ENCODE peak calls at places on chromosomes 4 and X, in four cellular contexts. N is uterus, T is AG10803, A is fibroblast of lung. Z is an unnamed sample.

GRCh38 chr4:82223715-82224114 is 150.1 kb downstream of the HNRNPD start:
- DNase-seq in T (no peak), A (no peak), N (no peak), Z (no peak)

GRCh38 chr4:74087481-74087880 is 11.5 kb downstream of the CXCL2 start:
- DNase-seq in A (no peak), N (no peak), T (no peak), Z (no peak)

GRCh38 chrX:71199252-71199651 is 23.8 kb upstream of the GJB1 start:
- DNase-seq in T (no peak), N (no peak), A (no peak), Z (no peak)

GRCh38 chrX:80879143-80879542 is 69.5 kb upstream of the BRWD3 start:
- DNase-seq in T (no peak), A (no peak), N (no peak), Z (no peak)

GRCh38 chr4:84894621-84895020 is 71.9 kb downstream of the WDFY3 start:
- DNase-seq in T (no peak), N (no peak), A (no peak), Z (no peak)

GRCh38 chrX:38138157-38138556 is 82.5 kb downstream of the SRPX start:
- DNase-seq in N (no peak), T (no peak), A (no peak), Z (no peak)

GRCh38 chrX:153981771-153982533 is 9.4 kb downstream of the TMEM187 start:
- DNase-seq in N (peak), A (no peak), T (no peak), Z (no peak)

GRCh38 chrX:152912121-152912520 is 14.3 kb downstream of the ZNF185 start:
- DNase-seq in T (no peak), N (no peak), A (no peak), Z (no peak)

GRCh38 chr4:98027827-98028226 is 115.4 kb downstream of the STPG2 start:
- DNase-seq in T (no peak), N (no peak), A (peak), Z (no peak)

GRCh38 chrX:82764521-82764920 is 743.6 kb upstream of the POU3F4 start:
- DNase-seq in N (no peak), T (no peak), A (no peak), Z (no peak)

GRCh38 chr4:83658806-83659205 is 122.9 kb downstream of the GPAT3 start:
- DNase-seq in T (no peak), N (no peak), A (no peak), Z (no peak)

GRCh38 chr4:74615411-74615810 is 170.5 kb downstream of the AREG start:
- DNase-seq in T (no peak), A (no peak), N (no peak), Z (no peak)

GRCh38 chr4:175066923-175067627 is 148.9 kb downstream of the ADAM29 start:
- DNase-seq in A (no peak), N (no peak), T (no peak), Z (no peak)

GRCh38 chr4:52251864-52252263 is 200.8 kb downstream of the SPATA18 start:
- DNase-seq in T (peak), N (no peak), A (no peak), Z (no peak)

GRCh38 chrX:5086388-5086787 is 1142.3 kb downstream of the NLGN4X start:
- DNase-seq in T (no peak), N (no peak), A (peak), Z (no peak)

GRCh38 chr4:153655928-153656327 is 28.2 kb upstream of the TLR2 start:
- DNase-seq in N (no peak), T (peak), A (peak), Z (peak)

GRCh38 chr4:38949416-38950051 is 81.9 kb downstream of the FAM114A1 start:
- DNase-seq in N (no peak), A (peak), T (peak), Z (peak)

DNA sequence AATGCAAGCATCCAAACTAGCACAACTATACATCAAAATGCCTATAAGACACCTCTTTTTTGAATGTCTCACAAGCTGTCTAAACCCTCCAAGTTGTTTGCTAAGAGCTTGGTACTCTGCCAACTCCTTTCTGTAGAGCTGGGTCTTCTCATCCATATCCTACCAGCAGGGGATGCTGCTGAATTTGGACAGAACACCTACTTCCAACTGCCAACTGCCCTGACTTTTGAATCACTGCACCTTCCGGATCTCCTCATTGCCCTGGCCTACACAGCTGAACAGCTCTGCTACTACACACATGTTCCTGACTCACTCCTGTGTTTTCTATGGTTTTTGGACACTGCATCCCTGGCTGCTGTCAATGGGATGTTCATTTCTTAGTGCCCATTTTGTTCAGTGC is 18.7 kb downstream of the FAM184B start:
- DNase-seq in N (no peak), A (peak), T (peak), Z (peak)
- TF ChIP-seq CTCF in N (no peak), A (peak), T (peak), Z (peak)

DNA sequence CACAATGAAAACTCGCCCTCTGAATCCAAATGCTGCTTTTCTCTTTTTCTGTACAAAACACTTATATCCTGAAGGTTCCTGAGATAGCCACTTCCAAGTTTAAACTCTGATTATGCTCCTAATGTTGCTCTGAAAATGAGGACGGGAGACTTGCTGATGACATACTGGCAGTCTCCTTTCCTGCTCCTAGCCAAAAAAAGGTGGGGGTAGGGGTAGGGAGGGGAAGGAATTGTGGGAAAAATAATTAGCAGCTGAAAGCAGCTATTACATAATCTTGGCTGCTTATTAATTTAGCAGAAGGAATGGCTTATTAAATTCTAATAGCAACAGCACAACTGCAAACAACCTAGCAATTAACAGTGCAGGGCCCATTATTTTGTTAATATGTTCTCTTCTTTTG is 2.0 kb upstream of the AP1S2 start:
- DNase-seq in T (no peak), N (no peak), A (no peak), Z (no peak)
- H3K4me3 ChIP-seq in T (no peak), N (no peak), A (no peak), Z (no peak)

DNA sequence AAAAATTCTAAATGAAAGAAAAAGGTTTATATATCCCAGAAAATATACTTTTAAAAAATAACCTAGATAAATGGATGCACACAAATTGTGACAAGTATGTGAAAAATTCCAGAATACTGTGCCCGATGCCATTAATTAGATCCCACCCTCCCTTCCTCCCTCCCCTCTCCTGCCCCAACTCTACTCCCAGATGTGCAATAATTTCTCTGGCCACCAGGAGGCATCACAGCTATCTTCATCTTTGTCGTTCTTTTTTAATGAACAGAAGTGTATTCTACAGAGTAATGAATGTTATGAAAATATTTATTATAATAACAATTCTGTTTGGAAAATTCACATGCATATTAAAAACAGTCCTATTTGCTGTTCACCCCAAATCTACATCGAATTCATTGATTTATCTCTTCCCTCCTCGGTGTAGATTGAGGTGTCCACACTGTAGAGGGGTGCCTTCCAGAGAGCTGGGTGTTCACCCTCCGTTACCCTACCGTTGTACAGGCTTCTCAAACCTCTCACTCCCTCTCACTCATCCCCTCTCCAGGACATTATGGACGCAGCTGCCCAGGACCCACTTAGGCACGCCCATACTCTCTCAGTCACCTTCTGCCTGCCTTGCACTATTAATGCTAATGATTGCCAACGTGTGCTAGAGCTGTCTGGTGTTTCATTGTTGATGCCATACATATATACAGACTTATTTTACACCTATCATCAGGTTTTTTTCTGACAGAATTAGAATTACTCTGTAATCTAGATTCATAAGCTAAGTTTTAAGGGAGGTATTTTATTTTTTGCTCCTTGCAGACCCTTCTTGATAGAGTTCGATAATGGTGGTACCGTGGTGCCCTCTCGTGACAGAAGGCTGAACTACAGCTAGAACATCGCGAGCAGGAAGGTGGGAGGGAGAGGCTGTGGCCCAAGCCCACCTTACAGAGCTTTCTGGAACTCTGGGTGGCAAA is 14.1 kb downstream of the RAB40AL start:
- DNase-seq in T (peak), A (peak), N (peak), Z (peak)
- TF ChIP-seq CTCF in T (peak), A (peak), N (peak), Z (peak)

DNA sequence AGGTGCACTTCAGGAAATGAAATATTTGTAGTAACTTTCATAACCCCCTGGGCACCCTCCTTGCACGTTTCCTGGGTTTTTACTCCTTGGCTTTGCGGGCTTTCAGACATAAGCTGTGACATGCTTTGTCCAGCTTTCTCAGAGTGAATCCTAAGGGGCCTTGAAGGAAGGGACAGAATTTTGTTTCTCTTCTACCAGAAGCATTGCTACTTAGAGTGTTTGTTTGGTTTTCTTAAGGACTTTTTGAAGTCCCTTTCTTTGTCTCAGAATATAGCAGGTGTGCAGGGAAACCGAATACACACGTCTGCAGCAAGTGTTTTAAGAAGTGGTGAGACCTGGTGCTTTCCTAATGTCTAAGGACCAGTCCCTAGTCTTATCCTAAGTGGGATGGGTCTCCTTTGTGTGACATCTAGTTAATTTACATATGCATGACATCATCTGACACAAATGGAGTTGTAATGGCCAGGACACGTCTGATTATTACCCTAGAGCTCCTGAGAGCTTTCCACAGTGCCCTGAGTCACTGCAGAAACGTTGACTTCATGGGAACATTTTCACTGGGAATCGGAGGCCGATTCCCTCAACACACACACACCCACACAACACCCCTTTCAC is 1.3 kb downstream of the FAM149A start:
- DNase-seq in T (no peak), A (peak), N (no peak), Z (peak)
- H3K4me3 ChIP-seq in T (no peak), A (no peak), N (peak), Z (no peak)

GRCh38 chrX:70030242-70030823 is 19.4 kb downstream of the AWAT2 start:
- DNase-seq in T (peak), N (no peak), A (peak), Z (peak)
- TF ChIP-seq CTCF in T (peak), N (peak), A (peak), Z (peak)